ENCODE peak calls at places on chromosomes 5 and 9, in four cellular contexts. R is GM23248, Q is H1, K is keratinocyte. O is an unnamed sample.
A peak's percentile ranks its signal among the peaks of the same experiment; 100 is the strongest.

GRCh38 chr9:129145316-129145715 is 32.7 kb downstream of the IER5L start:
- DNase-seq in Q (no peak), K (no peak), R (no peak), O (peak; percentile 40)

GRCh38 chr5:129804705-129805104 is 56.8 kb downstream of the MINAR2 start:
- DNase-seq in Q (no peak), R (no peak), K (no peak), O (no peak)

GRCh38 chr5:150710165-150710564 is 9.3 kb upstream of the RBM22 start:
- DNase-seq in Q (no peak), R (peak; percentile 30), K (no peak), O (peak; percentile 22)

GRCh38 chr9:134438204-134438788 is 112.0 kb downstream of the RXRA start:
- DNase-seq in R (no peak), Q (no peak), K (no peak), O (no peak)

GRCh38 chr5:120803282-120803681 is 339.2 kb downstream of the PRR16 start:
- DNase-seq in K (no peak), R (peak; percentile 63), Q (no peak), O (peak; percentile 30)

GRCh38 chr5:151598984-151599383 is 7.9 kb upstream of the FAT2 start:
- DNase-seq in K (no peak), Q (no peak), R (no peak), O (no peak)

GRCh38 chr5:56848206-56848605 is 32.9 kb downstream of the MAP3K1 start:
- DNase-seq in R (no peak), Q (no peak), K (no peak), O (no peak)

GRCh38 chr9:133715866-133716563 is 22.1 kb downstream of the SARDH start:
- DNase-seq in K (no peak), R (no peak), Q (no peak), O (peak; percentile 66)

GRCh38 chr5:81134066-81134465 is 99.1 kb upstream of the CKMT2 start:
- DNase-seq in K (no peak), R (no peak), Q (no peak), O (no peak)

GRCh38 chr5:9545959-9546851 is at the start of gene SEMA5A:
- DNase-seq in R (peak; percentile 86), K (no peak), Q (no peak), O (peak; percentile 79)

GRCh38 chr5:172339264-172340180 is 56.0 kb upstream of the UBTD2 start:
- DNase-seq in R (no peak), K (no peak), Q (no peak), O (no peak)

GRCh38 chr9:100440071-100440470 is 13.1 kb downstream of the MSANTD3 start:
- DNase-seq in K (no peak), R (peak; percentile 52), Q (no peak), O (peak; percentile 92)

GRCh38 chr5:64632251-64632650 is 58.1 kb upstream of the SHISAL2B start:
- DNase-seq in K (no peak), R (no peak), Q (no peak), O (peak; percentile 5)

GRCh38 chr9:21505425-21506179 is 23.5 kb upstream of the IFNE start:
- DNase-seq in Q (no peak), R (peak; percentile 88), K (no peak), O (no peak)

GRCh38 chr5:152505442-152506042 is 100.5 kb upstream of the NMUR2 start:
- DNase-seq in K (no peak), R (peak; percentile 70), Q (no peak), O (peak; percentile 47)

GRCh38 chr9:18982246-18982589 is 50.8 kb downstream of the SAXO1 start:
- DNase-seq in K (no peak), Q (no peak), R (no peak), O (no peak)

GRCh38 chr9:71767421-71768321 is 642 bp downstream of the CEMIP2 start:
- DNase-seq in Q (no peak), R (peak; percentile 61), K (no peak), O (peak; percentile 43)
- H3K4me1 ChIP-seq in Q (no peaks in the 10 kb centered on the region), R (peaks cover 50% of the 10 kb centered on the region), K (peaks cover 47% of the 10 kb centered on the region), O (peaks cover 9% of the 10 kb centered on the region)

GRCh38 chr5:24381861-24382460 is 262.8 kb downstream of the CDH10 start:
- DNase-seq in Q (no peak), K (no peak), R (no peak), O (peak; percentile 65)
- H3K4me2 ChIP-seq in Q (peak overlapping the region; percentile 10), K (no peak overlapping the region), R (no peak overlapping the region), O (no peak overlapping the region)

GRCh38 chr5:157280927-157281326 is 15.0 kb downstream of the CYFIP2 start:
- DNase-seq in Q (no peak), K (no peak), R (peak; percentile 91), O (no peak)
- H3K27ac ChIP-seq in Q (no peak overlapping the region), K (no peak overlapping the region), R (peak overlapping the region; percentile 59), O (no peak overlapping the region)

GRCh38 chr9:35619800-35620158 is 1.6 kb upstream of the CD72 start:
- DNase-seq in Q (no peak), R (no peak), K (no peak), O (no peak)
- H3K4me1 ChIP-seq in Q (peaks cover 3% of the 10 kb centered on the region), R (no peaks in the 10 kb centered on the region), K (no peaks in the 10 kb centered on the region), O (peaks cover 7% of the 10 kb centered on the region)

GRCh38 chr9:28770827-28771226 is 1197.5 kb upstream of the C9orf72 start:
- DNase-seq in K (no peak), Q (no peak), R (no peak), O (no peak)
- H3K4me2 ChIP-seq in K (no peak overlapping the region), Q (no peak overlapping the region), R (no peak overlapping the region), O (no peak overlapping the region)

GRCh38 chr9:116953271-116953670 is 266.2 kb downstream of the TRIM32 start:
- DNase-seq in K (no peak), Q (no peak), R (no peak), O (no peak)

GRCh38 chr9:116951588-116952433 is 264.7 kb downstream of the TRIM32 start:
- DNase-seq in Q (no peak), K (peak; percentile 69), R (peak; percentile 91), O (peak; percentile 93)

GRCh38 chr9:116952434-116952805 is 265.3 kb downstream of the TRIM32 start:
- DNase-seq in R (no peak), K (peak; percentile 65), Q (no peak), O (no peak)
- H3K27ac ChIP-seq in R (peak overlapping the region; percentile 51), K (peak overlapping the region; percentile 36), Q (no peak overlapping the region), O (peak overlapping the region; percentile 78)

DNA sequence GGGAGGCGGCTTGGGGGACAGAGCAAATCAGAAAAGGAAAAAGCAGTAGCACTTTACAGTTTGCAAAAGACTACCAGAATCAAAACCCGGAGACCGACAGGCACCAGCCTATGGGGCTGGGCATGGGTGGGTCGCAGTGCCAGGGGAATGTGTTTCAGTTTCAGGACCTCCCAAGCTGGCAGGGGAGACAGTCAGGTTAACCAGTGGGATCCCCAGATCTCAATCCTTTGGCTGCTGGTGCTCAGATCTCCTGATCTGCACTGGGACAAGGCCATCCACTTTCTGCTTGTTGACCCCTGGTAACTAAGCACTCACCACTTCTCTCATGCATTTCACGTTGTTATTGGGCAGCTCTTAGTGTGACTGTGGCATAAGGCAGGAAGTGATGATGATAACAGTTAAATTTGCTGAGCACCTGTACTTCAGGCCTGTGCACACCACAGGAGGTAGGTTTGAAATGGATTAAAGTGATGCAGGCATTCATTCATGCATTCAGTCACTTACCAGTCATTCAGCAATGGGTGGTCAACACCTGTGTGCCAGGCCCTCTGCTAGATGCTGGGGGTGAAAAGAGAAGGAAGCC is 42.2 kb upstream of the STXBP1 start:
- DNase-seq in R (peak; percentile 50), K (no peak), Q (no peak), O (peak; percentile 48)
- H3K4me1 ChIP-seq in R (peaks cover 51% of the 10 kb centered on the region), K (peaks cover 52% of the 10 kb centered on the region), Q (peaks cover 15% of the 10 kb centered on the region), O (peaks cover 51% of the 10 kb centered on the region)